ENCODE peak calls at places on chromosomes 12 and 14, in seven cellular contexts. One of them, this sample, is unnamed.
A peak's percentile ranks its signal among the peaks of the same experiment; 100 is the strongest.

GRCh38 chr12:76558684-76559276 is 791 bp downstream of the OSBPL8 start:
- DNase-seq in activated CD8-positive, alpha-beta memory T cell treated with anti-CD3 and anti-CD28 coated beads, Interleukin-2, amount 50 U/mL, for 4 hours: peak; percentile 76
- DNase-seq in neural crest cell: peak; percentile 23
- DNase-seq in NCI-H1105 treated with DMSO at 0.1 percent for 48 hours: peak; percentile 47
- DNase-seq in smooth muscle cell of the brain vasculature: no peak
- DNase-seq in mesenteric fat pad: no peak
- DNase-seq in hippocampal formation: no peak
- DNase-seq in this sample: peak; percentile 47

GRCh38 chr14:57078054-57078453 is 190.7 kb downstream of the EXOC5 start:
- DNase-seq in activated CD8-positive, alpha-beta memory T cell treated with anti-CD3 and anti-CD28 coated beads, Interleukin-2, amount 50 U/mL, for 4 hours: no peak
- DNase-seq in neural crest cell: no peak
- DNase-seq in NCI-H1105 treated with DMSO at 0.1 percent for 48 hours: no peak
- DNase-seq in smooth muscle cell of the brain vasculature: no peak
- DNase-seq in mesenteric fat pad: no peak
- DNase-seq in hippocampal formation: no peak
- DNase-seq in this sample: no peak

GRCh38 chr12:77796775-77797174 is 33.9 kb upstream of the NAV3 start:
- DNase-seq in activated CD8-positive, alpha-beta memory T cell treated with anti-CD3 and anti-CD28 coated beads, Interleukin-2, amount 50 U/mL, for 4 hours: no peak
- DNase-seq in neural crest cell: no peak
- DNase-seq in NCI-H1105 treated with DMSO at 0.1 percent for 48 hours: no peak
- DNase-seq in smooth muscle cell of the brain vasculature: no peak
- DNase-seq in mesenteric fat pad: no peak
- DNase-seq in hippocampal formation: no peak
- DNase-seq in this sample: no peak

GRCh38 chr12:51864701-51865469 is 16.4 kb upstream of the FIGNL2 start:
- DNase-seq in activated CD8-positive, alpha-beta memory T cell treated with anti-CD3 and anti-CD28 coated beads, Interleukin-2, amount 50 U/mL, for 4 hours: no peak
- DNase-seq in neural crest cell: no peak
- DNase-seq in NCI-H1105 treated with DMSO at 0.1 percent for 48 hours: no peak
- DNase-seq in smooth muscle cell of the brain vasculature: no peak
- DNase-seq in mesenteric fat pad: no peak
- DNase-seq in hippocampal formation: no peak
- DNase-seq in this sample: peak; percentile 56

GRCh38 chr14:65164068-65164824 is 61.9 kb upstream of the MAX start:
- DNase-seq in activated CD8-positive, alpha-beta memory T cell treated with anti-CD3 and anti-CD28 coated beads, Interleukin-2, amount 50 U/mL, for 4 hours: peak; percentile 21
- DNase-seq in neural crest cell: peak; percentile 49
- DNase-seq in NCI-H1105 treated with DMSO at 0.1 percent for 48 hours: peak; percentile 63
- DNase-seq in smooth muscle cell of the brain vasculature: no peak
- DNase-seq in mesenteric fat pad: no peak
- DNase-seq in hippocampal formation: peak; percentile 69
- DNase-seq in this sample: peak; percentile 44

GRCh38 chr12:57008113-57008687 is 1.9 kb upstream of the ZBTB39 start:
- DNase-seq in activated CD8-positive, alpha-beta memory T cell treated with anti-CD3 and anti-CD28 coated beads, Interleukin-2, amount 50 U/mL, for 4 hours: no peak
- DNase-seq in neural crest cell: no peak
- DNase-seq in NCI-H1105 treated with DMSO at 0.1 percent for 48 hours: peak; percentile 53
- DNase-seq in smooth muscle cell of the brain vasculature: no peak
- DNase-seq in mesenteric fat pad: peak; percentile 11
- DNase-seq in hippocampal formation: peak; percentile 54
- DNase-seq in this sample: peak; percentile 50

GRCh38 chr12:108642899-108643654 is 9.4 kb upstream of the SELPLG start:
- DNase-seq in activated CD8-positive, alpha-beta memory T cell treated with anti-CD3 and anti-CD28 coated beads, Interleukin-2, amount 50 U/mL, for 4 hours: no peak
- DNase-seq in neural crest cell: no peak
- DNase-seq in NCI-H1105 treated with DMSO at 0.1 percent for 48 hours: no peak
- DNase-seq in smooth muscle cell of the brain vasculature: no peak
- DNase-seq in mesenteric fat pad: no peak
- DNase-seq in hippocampal formation: no peak
- DNase-seq in this sample: no peak

GRCh38 chr14:63383776-63384367 is 65.1 kb upstream of the GPHB5 start:
- DNase-seq in activated CD8-positive, alpha-beta memory T cell treated with anti-CD3 and anti-CD28 coated beads, Interleukin-2, amount 50 U/mL, for 4 hours: peak; percentile 25
- DNase-seq in neural crest cell: no peak
- DNase-seq in NCI-H1105 treated with DMSO at 0.1 percent for 48 hours: no peak
- DNase-seq in smooth muscle cell of the brain vasculature: no peak
- DNase-seq in mesenteric fat pad: no peak
- DNase-seq in hippocampal formation: no peak
- DNase-seq in this sample: no peak

GRCh38 chr14:23071975-23072539 is 14.7 kb upstream of the CDH24 start:
- DNase-seq in activated CD8-positive, alpha-beta memory T cell treated with anti-CD3 and anti-CD28 coated beads, Interleukin-2, amount 50 U/mL, for 4 hours: no peak
- DNase-seq in neural crest cell: no peak
- DNase-seq in NCI-H1105 treated with DMSO at 0.1 percent for 48 hours: no peak
- DNase-seq in smooth muscle cell of the brain vasculature: no peak
- DNase-seq in mesenteric fat pad: peak; percentile 30
- DNase-seq in hippocampal formation: no peak
- DNase-seq in this sample: no peak

GRCh38 chr12:92134638-92135274 is 10.9 kb downstream of the BTG1 start:
- DNase-seq in activated CD8-positive, alpha-beta memory T cell treated with anti-CD3 and anti-CD28 coated beads, Interleukin-2, amount 50 U/mL, for 4 hours: no peak
- DNase-seq in neural crest cell: no peak
- DNase-seq in NCI-H1105 treated with DMSO at 0.1 percent for 48 hours: no peak
- DNase-seq in smooth muscle cell of the brain vasculature: no peak
- DNase-seq in mesenteric fat pad: no peak
- DNase-seq in hippocampal formation: no peak
- DNase-seq in this sample: no peak

GRCh38 chr14:99840265-99840664 is 47.1 kb downstream of the EML1 start:
- DNase-seq in activated CD8-positive, alpha-beta memory T cell treated with anti-CD3 and anti-CD28 coated beads, Interleukin-2, amount 50 U/mL, for 4 hours: no peak
- DNase-seq in neural crest cell: no peak
- DNase-seq in NCI-H1105 treated with DMSO at 0.1 percent for 48 hours: no peak
- DNase-seq in smooth muscle cell of the brain vasculature: no peak
- DNase-seq in mesenteric fat pad: no peak
- DNase-seq in hippocampal formation: no peak
- DNase-seq in this sample: no peak

GRCh38 chr12:99706736-99707473 is 59.4 kb downstream of the GARIN6 start:
- DNase-seq in activated CD8-positive, alpha-beta memory T cell treated with anti-CD3 and anti-CD28 coated beads, Interleukin-2, amount 50 U/mL, for 4 hours: no peak
- DNase-seq in neural crest cell: no peak
- DNase-seq in NCI-H1105 treated with DMSO at 0.1 percent for 48 hours: no peak
- DNase-seq in smooth muscle cell of the brain vasculature: no peak
- DNase-seq in mesenteric fat pad: no peak
- DNase-seq in hippocampal formation: no peak
- DNase-seq in this sample: no peak

GRCh38 chr12:98399532-98399931 is 115.9 kb upstream of the TMPO start:
- DNase-seq in activated CD8-positive, alpha-beta memory T cell treated with anti-CD3 and anti-CD28 coated beads, Interleukin-2, amount 50 U/mL, for 4 hours: peak; percentile 64
- DNase-seq in neural crest cell: no peak
- DNase-seq in NCI-H1105 treated with DMSO at 0.1 percent for 48 hours: no peak
- DNase-seq in smooth muscle cell of the brain vasculature: peak; percentile 61
- DNase-seq in mesenteric fat pad: no peak
- DNase-seq in hippocampal formation: no peak
- DNase-seq in this sample: peak; percentile 59

GRCh38 chr14:104037903-104038302 is 47.6 kb upstream of the ASPG start:
- DNase-seq in activated CD8-positive, alpha-beta memory T cell treated with anti-CD3 and anti-CD28 coated beads, Interleukin-2, amount 50 U/mL, for 4 hours: no peak
- DNase-seq in neural crest cell: no peak
- DNase-seq in NCI-H1105 treated with DMSO at 0.1 percent for 48 hours: no peak
- DNase-seq in smooth muscle cell of the brain vasculature: no peak
- DNase-seq in mesenteric fat pad: no peak
- DNase-seq in hippocampal formation: no peak
- DNase-seq in this sample: no peak

GRCh38 chr14:64673748-64674147 is 30.5 kb upstream of the PLEKHG3 start:
- DNase-seq in activated CD8-positive, alpha-beta memory T cell treated with anti-CD3 and anti-CD28 coated beads, Interleukin-2, amount 50 U/mL, for 4 hours: peak; percentile 17
- DNase-seq in neural crest cell: no peak
- DNase-seq in NCI-H1105 treated with DMSO at 0.1 percent for 48 hours: no peak
- DNase-seq in smooth muscle cell of the brain vasculature: no peak
- DNase-seq in mesenteric fat pad: no peak
- DNase-seq in hippocampal formation: no peak
- DNase-seq in this sample: no peak

GRCh38 chr14:57297852-57298251 is 29.1 kb downstream of the AP5M1 start:
- DNase-seq in activated CD8-positive, alpha-beta memory T cell treated with anti-CD3 and anti-CD28 coated beads, Interleukin-2, amount 50 U/mL, for 4 hours: no peak
- DNase-seq in neural crest cell: no peak
- DNase-seq in NCI-H1105 treated with DMSO at 0.1 percent for 48 hours: no peak
- DNase-seq in smooth muscle cell of the brain vasculature: no peak
- DNase-seq in mesenteric fat pad: no peak
- DNase-seq in hippocampal formation: no peak
- DNase-seq in this sample: no peak

GRCh38 chr12:120961604-120962486 is 16.5 kb upstream of the HNF1A start:
- DNase-seq in activated CD8-positive, alpha-beta memory T cell treated with anti-CD3 and anti-CD28 coated beads, Interleukin-2, amount 50 U/mL, for 4 hours: no peak
- DNase-seq in neural crest cell: no peak
- DNase-seq in NCI-H1105 treated with DMSO at 0.1 percent for 48 hours: no peak
- DNase-seq in smooth muscle cell of the brain vasculature: no peak
- DNase-seq in mesenteric fat pad: no peak
- DNase-seq in hippocampal formation: no peak
- DNase-seq in this sample: peak; percentile 75

GRCh38 chr12:25362646-25363045 is 111.9 kb upstream of the KRAS start:
- DNase-seq in activated CD8-positive, alpha-beta memory T cell treated with anti-CD3 and anti-CD28 coated beads, Interleukin-2, amount 50 U/mL, for 4 hours: no peak
- DNase-seq in neural crest cell: no peak
- DNase-seq in NCI-H1105 treated with DMSO at 0.1 percent for 48 hours: no peak
- DNase-seq in smooth muscle cell of the brain vasculature: no peak
- DNase-seq in mesenteric fat pad: no peak
- DNase-seq in hippocampal formation: no peak
- DNase-seq in this sample: no peak

GRCh38 chr14:23153891-23154796 is 29.3 kb downstream of the SLC7A8 start:
- DNase-seq in activated CD8-positive, alpha-beta memory T cell treated with anti-CD3 and anti-CD28 coated beads, Interleukin-2, amount 50 U/mL, for 4 hours: no peak
- DNase-seq in neural crest cell: no peak
- DNase-seq in NCI-H1105 treated with DMSO at 0.1 percent for 48 hours: no peak
- DNase-seq in smooth muscle cell of the brain vasculature: no peak
- DNase-seq in mesenteric fat pad: peak; percentile 95
- DNase-seq in hippocampal formation: peak; percentile 18
- DNase-seq in this sample: peak; percentile 76

GRCh38 chr12:69602954-69603353 is 7.8 kb downstream of the LRRC10 start:
- DNase-seq in activated CD8-positive, alpha-beta memory T cell treated with anti-CD3 and anti-CD28 coated beads, Interleukin-2, amount 50 U/mL, for 4 hours: no peak
- DNase-seq in neural crest cell: no peak
- DNase-seq in NCI-H1105 treated with DMSO at 0.1 percent for 48 hours: no peak
- DNase-seq in smooth muscle cell of the brain vasculature: no peak
- DNase-seq in mesenteric fat pad: no peak
- DNase-seq in hippocampal formation: no peak
- DNase-seq in this sample: no peak

GRCh38 chr14:97158102-97158501 is 360.9 kb downstream of the VRK1 start:
- DNase-seq in activated CD8-positive, alpha-beta memory T cell treated with anti-CD3 and anti-CD28 coated beads, Interleukin-2, amount 50 U/mL, for 4 hours: no peak
- DNase-seq in neural crest cell: no peak
- DNase-seq in NCI-H1105 treated with DMSO at 0.1 percent for 48 hours: no peak
- DNase-seq in smooth muscle cell of the brain vasculature: no peak
- DNase-seq in mesenteric fat pad: no peak
- DNase-seq in hippocampal formation: no peak
- DNase-seq in this sample: no peak

GRCh38 chr12:67501362-67501761 is 147.2 kb upstream of the DYRK2 start:
- DNase-seq in activated CD8-positive, alpha-beta memory T cell treated with anti-CD3 and anti-CD28 coated beads, Interleukin-2, amount 50 U/mL, for 4 hours: no peak
- DNase-seq in neural crest cell: no peak
- DNase-seq in NCI-H1105 treated with DMSO at 0.1 percent for 48 hours: no peak
- DNase-seq in smooth muscle cell of the brain vasculature: no peak
- DNase-seq in mesenteric fat pad: no peak
- DNase-seq in hippocampal formation: no peak
- DNase-seq in this sample: no peak

GRCh38 chr12:19382563-19382962 is 56.7 kb upstream of the AEBP2 start:
- DNase-seq in activated CD8-positive, alpha-beta memory T cell treated with anti-CD3 and anti-CD28 coated beads, Interleukin-2, amount 50 U/mL, for 4 hours: no peak
- DNase-seq in neural crest cell: no peak
- DNase-seq in NCI-H1105 treated with DMSO at 0.1 percent for 48 hours: no peak
- DNase-seq in smooth muscle cell of the brain vasculature: no peak
- DNase-seq in mesenteric fat pad: no peak
- DNase-seq in hippocampal formation: no peak
- DNase-seq in this sample: no peak

GRCh38 chr12:52402873-52403510 is 3.1 kb downstream of the KRT82 start:
- DNase-seq in activated CD8-positive, alpha-beta memory T cell treated with anti-CD3 and anti-CD28 coated beads, Interleukin-2, amount 50 U/mL, for 4 hours: no peak
- DNase-seq in neural crest cell: no peak
- DNase-seq in NCI-H1105 treated with DMSO at 0.1 percent for 48 hours: no peak
- DNase-seq in smooth muscle cell of the brain vasculature: no peak
- DNase-seq in mesenteric fat pad: no peak
- DNase-seq in hippocampal formation: no peak
- DNase-seq in this sample: peak; percentile 23

GRCh38 chr14:68284333-68284732 is 464.8 kb downstream of the RAD51B start:
- DNase-seq in activated CD8-positive, alpha-beta memory T cell treated with anti-CD3 and anti-CD28 coated beads, Interleukin-2, amount 50 U/mL, for 4 hours: no peak
- DNase-seq in neural crest cell: no peak
- DNase-seq in NCI-H1105 treated with DMSO at 0.1 percent for 48 hours: no peak
- DNase-seq in smooth muscle cell of the brain vasculature: no peak
- DNase-seq in mesenteric fat pad: no peak
- DNase-seq in hippocampal formation: no peak
- DNase-seq in this sample: no peak

GRCh38 chr14:103129301-103130016 is 6.2 kb downstream of the TNFAIP2 start:
- DNase-seq in activated CD8-positive, alpha-beta memory T cell treated with anti-CD3 and anti-CD28 coated beads, Interleukin-2, amount 50 U/mL, for 4 hours: no peak
- DNase-seq in neural crest cell: no peak
- DNase-seq in NCI-H1105 treated with DMSO at 0.1 percent for 48 hours: no peak
- DNase-seq in smooth muscle cell of the brain vasculature: no peak
- DNase-seq in mesenteric fat pad: no peak
- DNase-seq in hippocampal formation: no peak
- DNase-seq in this sample: no peak

GRCh38 chr12:19196959-19197630 is 67.6 kb downstream of the PLEKHA5 start:
- DNase-seq in activated CD8-positive, alpha-beta memory T cell treated with anti-CD3 and anti-CD28 coated beads, Interleukin-2, amount 50 U/mL, for 4 hours: no peak
- DNase-seq in neural crest cell: no peak
- DNase-seq in NCI-H1105 treated with DMSO at 0.1 percent for 48 hours: peak; percentile 71
- DNase-seq in smooth muscle cell of the brain vasculature: no peak
- DNase-seq in mesenteric fat pad: no peak
- DNase-seq in hippocampal formation: no peak
- DNase-seq in this sample: no peak

GRCh38 chr14:60196291-60196690 is 31.1 kb upstream of the DHRS7 start:
- DNase-seq in activated CD8-positive, alpha-beta memory T cell treated with anti-CD3 and anti-CD28 coated beads, Interleukin-2, amount 50 U/mL, for 4 hours: no peak
- DNase-seq in neural crest cell: no peak
- DNase-seq in NCI-H1105 treated with DMSO at 0.1 percent for 48 hours: no peak
- DNase-seq in smooth muscle cell of the brain vasculature: no peak
- DNase-seq in mesenteric fat pad: no peak
- DNase-seq in hippocampal formation: no peak
- DNase-seq in this sample: no peak

GRCh38 chr12:101826766-101827368 is 3.9 kb downstream of the GNPTAB start:
- DNase-seq in activated CD8-positive, alpha-beta memory T cell treated with anti-CD3 and anti-CD28 coated beads, Interleukin-2, amount 50 U/mL, for 4 hours: no peak
- DNase-seq in neural crest cell: no peak
- DNase-seq in NCI-H1105 treated with DMSO at 0.1 percent for 48 hours: no peak
- DNase-seq in smooth muscle cell of the brain vasculature: no peak
- DNase-seq in mesenteric fat pad: no peak
- DNase-seq in hippocampal formation: no peak
- DNase-seq in this sample: no peak

GRCh38 chr12:47868041-47868440 is 36.8 kb downstream of the VDR start:
- DNase-seq in activated CD8-positive, alpha-beta memory T cell treated with anti-CD3 and anti-CD28 coated beads, Interleukin-2, amount 50 U/mL, for 4 hours: no peak
- DNase-seq in neural crest cell: no peak
- DNase-seq in NCI-H1105 treated with DMSO at 0.1 percent for 48 hours: no peak
- DNase-seq in smooth muscle cell of the brain vasculature: peak; percentile 43
- DNase-seq in mesenteric fat pad: peak; percentile 49
- DNase-seq in hippocampal formation: no peak
- DNase-seq in this sample: no peak